ENCODE peak calls at places on chromosomes 1 and 21, in seven cellular contexts. H is H1, Y is IMR-90, Q is neuronal stem cell, B is mesenchymal stem cell, A is H9, X is trophoblast cell. C is an unnamed sample. For H3K4me1, the result is how much of the 10 kb centered on the place peaks cover.

GRCh38 chr1:204087893-204088528 is 15.1 kb downstream of the SOX13 start:
- DNase-seq in H (no peak), Y (no peak), X (peak), Q (no peak), A (no peak), B (no peak), C (no peak)

GRCh38 chr1:228497817-228498216 is 10.6 kb downstream of the RNF187 start:
- DNase-seq in B (no peak), H (no peak), Y (no peak), Q (no peak), X (no peak), A (no peak), C (no peak)

GRCh38 chr1:184456189-184456588 is 69.4 kb downstream of the C1orf21 start:
- DNase-seq in X (no peak), Q (no peak), Y (no peak), B (no peak), H (no peak), A (no peak), C (no peak)

GRCh38 chr1:29282924-29283803 is 46.8 kb downstream of the PTPRU start:
- DNase-seq in H (peak), X (peak), B (peak), Q (peak), A (peak), Y (peak), C (peak)

GRCh38 chr1:24093762-24094161 is 18.2 kb downstream of the MYOM3 start:
- DNase-seq in X (no peak), A (no peak), B (no peak), Q (no peak), Y (no peak), H (no peak), C (no peak)

GRCh38 chr1:85153149-85153891 is 47.5 kb downstream of the SYDE2 start:
- DNase-seq in A (no peak), B (no peak), X (no peak), Q (no peak), Y (no peak), H (no peak), C (no peak)

GRCh38 chr21:41952568-41953248 is 1.1 kb downstream of the C2CD2 start:
- DNase-seq in A (no peak), B (peak), X (peak), Y (peak), Q (no peak), H (no peak), C (peak)

GRCh38 chr1:228750915-228751314 is 15.6 kb downstream of the RHOU start:
- DNase-seq in X (no peak), Q (no peak), Y (no peak), B (no peak), A (no peak), H (no peak), C (no peak)

GRCh38 chr1:9798236-9799130 is 25.3 kb downstream of the CLSTN1 start:
- DNase-seq in H (no peak), B (peak), A (no peak), Y (peak), X (peak), Q (no peak), C (no peak)

GRCh38 chr1:245859510-245860114 is 647.5 kb downstream of the SMYD3 start:
- DNase-seq in Q (no peak), A (no peak), B (peak), X (no peak), Y (peak), H (no peak), C (no peak)
- H3K4me1 ChIP-seq in Q (under half), A (under half), B (under half), X (under half), Y (under half), H (under half), C (under half)

GRCh38 chr1:21246905-21247642 is 43.2 kb downstream of the ECE1 start:
- DNase-seq in Y (no peak), H (no peak), Q (no peak), A (no peak), X (peak), B (no peak), C (no peak)

GRCh38 chr1:21245688-21246229 is 44.5 kb downstream of the ECE1 start:
- DNase-seq in Q (no peak), B (no peak), X (no peak), H (no peak), Y (no peak), A (no peak), C (no peak)

GRCh38 chr1:21247892-21248715 is 42.2 kb downstream of the ECE1 start:
- DNase-seq in B (no peak), Y (no peak), H (no peak), Q (no peak), X (no peak), A (no peak), C (no peak)

GRCh38 chr1:21251773-21252471 is 38.3 kb downstream of the ECE1 start:
- DNase-seq in X (peak), B (peak), Y (peak), Q (no peak), H (no peak), A (no peak), C (peak)

DNA sequence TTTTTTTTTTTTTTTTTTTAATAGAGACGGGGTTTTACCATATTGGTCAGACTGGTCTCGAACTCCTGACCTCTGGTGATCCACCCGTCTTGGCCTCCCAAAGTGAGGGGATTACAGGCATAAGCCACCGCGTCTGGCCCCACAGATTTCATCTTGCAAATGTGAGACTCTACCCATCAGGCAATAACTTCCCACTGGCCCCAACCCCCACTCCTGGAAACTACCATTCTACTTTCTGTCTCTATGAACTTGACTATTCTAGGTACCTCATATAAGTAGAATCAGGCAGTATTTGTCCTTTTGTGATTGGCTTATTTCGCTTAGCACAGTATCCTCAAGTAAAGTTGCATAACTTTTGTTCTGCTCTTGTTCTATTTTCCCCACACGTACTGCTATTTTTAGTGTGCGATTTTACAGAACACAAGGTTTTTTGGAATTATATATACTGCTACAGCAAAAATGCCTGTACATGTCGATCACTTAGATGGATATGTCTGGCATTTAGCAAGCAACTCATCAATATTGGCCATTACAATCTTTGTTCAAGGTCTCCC is 40.2 kb downstream of the ECE1 start:
- DNase-seq in A (no peak), Y (no peak), B (no peak), Q (no peak), X (no peak), H (no peak), C (no peak)
- H2BK120ac ChIP-seq in A (no peak), Y (no peak), B (no peak), Q (no peak), X (no peak), H (no peak), C (no peak)

DNA sequence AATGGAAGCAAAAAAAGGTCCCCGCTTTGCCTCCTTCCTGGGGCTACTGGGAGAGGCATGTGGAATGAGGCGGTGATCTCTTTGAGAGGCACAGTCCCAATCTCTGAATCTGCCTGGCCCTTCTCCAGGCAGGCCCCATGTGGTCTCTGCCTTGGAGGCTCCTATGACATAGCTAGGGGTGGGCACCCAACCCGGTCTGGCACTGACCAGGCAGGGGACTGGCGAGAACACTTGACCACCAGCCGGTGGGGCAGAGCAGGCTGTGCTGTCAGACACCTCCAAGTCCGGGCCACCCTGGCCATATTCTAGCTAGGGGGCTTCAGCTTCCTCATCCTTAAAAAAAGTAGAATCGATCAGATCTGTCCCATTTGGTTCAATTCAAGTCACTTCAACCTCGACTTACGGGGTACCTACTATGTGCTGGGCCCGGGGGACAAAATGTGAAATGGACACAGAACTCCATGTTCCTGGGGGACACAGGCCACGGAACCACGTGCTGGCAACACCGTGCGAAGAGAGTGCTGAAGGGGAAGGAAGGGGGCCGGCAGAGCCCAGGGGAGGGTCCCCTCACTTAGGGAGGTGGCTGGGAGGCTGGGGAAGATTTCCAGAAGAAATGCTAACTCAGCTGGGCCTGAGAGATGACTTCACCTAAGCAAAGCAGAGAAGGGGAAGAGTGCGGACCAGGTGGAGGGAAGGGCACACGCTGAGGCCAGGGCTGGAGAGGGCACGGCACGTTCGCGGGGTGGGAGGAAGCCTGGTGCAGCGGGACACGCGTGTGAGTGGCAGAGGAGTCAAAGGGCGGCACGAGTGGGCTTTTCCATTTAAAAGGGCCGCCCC is 33.3 kb downstream of the HSPG2 start:
- DNase-seq in A (no peak), H (no peak), Q (no peak), B (no peak), X (no peak), Y (no peak), C (no peak)
- H3K4me1 ChIP-seq in A (under half), H (under half), Q (under half), B (under half), X (half or more), Y (under half), C (under half)

GRCh38 chr21:36186506-36187399 is 30.1 kb downstream of the DOP1B start:
- DNase-seq in X (no peak), Y (no peak), A (peak), Q (no peak), H (no peak), B (no peak), C (no peak)

GRCh38 chr21:36184561-36184960 is 27.9 kb downstream of the DOP1B start:
- DNase-seq in Q (no peak), H (no peak), Y (no peak), X (no peak), A (no peak), B (no peak), C (no peak)

GRCh38 chr21:36188081-36188681 is 31.6 kb downstream of the DOP1B start:
- DNase-seq in H (no peak), Q (no peak), B (no peak), Y (no peak), X (no peak), A (no peak), C (no peak)

GRCh38 chr21:36183144-36183795 is 26.6 kb downstream of the DOP1B start:
- DNase-seq in H (no peak), B (no peak), A (no peak), Q (no peak), X (peak), Y (no peak), C (no peak)

DNA sequence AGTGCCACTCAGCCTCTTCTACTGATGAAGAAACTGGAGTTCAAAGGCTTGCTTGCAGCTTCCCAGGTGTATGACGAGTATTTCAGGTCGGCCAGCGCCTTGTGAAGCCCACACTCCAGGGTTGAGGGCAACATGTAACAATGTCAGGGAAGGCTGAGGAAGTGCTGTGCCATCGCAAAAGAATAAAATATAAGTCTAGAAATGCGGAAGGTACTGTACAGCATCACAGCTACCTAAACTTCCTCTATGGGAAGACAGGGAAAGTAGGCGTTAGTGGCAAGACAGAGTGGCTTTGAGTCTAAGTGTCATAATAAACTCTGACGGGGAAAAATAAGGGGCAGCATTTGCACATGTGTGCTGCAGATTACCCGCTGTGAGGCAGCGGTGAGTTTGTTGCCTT is 28.9 kb downstream of the DOP1B start:
- DNase-seq in Y (no peak), B (no peak), X (no peak), Q (no peak), H (no peak), A (no peak), C (no peak)
- H2BK120ac ChIP-seq in Y (no peak), B (no peak), X (no peak), Q (no peak), H (no peak), A (no peak), C (no peak)